ENCODE peak calls at places on chromosomes 11 and 22, in five cellular contexts. H is Panc1, M is lower lobe of right lung, Z is tibial artery, O is epithelial cell of esophagus. W is an unnamed sample.

GRCh38 chr11:94786264-94787126 is 18.3 kb downstream of the AMOTL1 start:
- DNase-seq in H (no peak), M (no peak), Z (no peak), O (no peak), W (no peak)

GRCh38 chr22:17980013-17980510 is 44.3 kb downstream of the MICAL3 start:
- DNase-seq in H (no peak), M (no peak), Z (no peak), O (no peak), W (no peak)

GRCh38 chr11:126332221-126332711 is 23.2 kb upstream of the ST3GAL4 start:
- DNase-seq in H (no peak), M (no peak), Z (peak), O (peak), W (peak)

GRCh38 chr11:8807544-8808225 is 103.3 kb upstream of the AKIP1 start:
- DNase-seq in H (no peak), M (no peak), Z (peak), O (peak), W (no peak)

GRCh38 chr11:2265396-2265795 is 5.0 kb downstream of the ASCL2 start:
- DNase-seq in H (no peak), M (peak), Z (no peak), O (no peak), W (no peak)

GRCh38 chr11:944711-945470 is 19.2 kb downstream of the AP2A2 start:
- DNase-seq in H (no peak), M (no peak), Z (no peak), O (no peak), W (peak)

GRCh38 chr22:42966389-42966998 is 48.5 kb downstream of the PACSIN2 start:
- DNase-seq in H (no peak), M (no peak), Z (no peak), O (no peak), W (no peak)

GRCh38 chr22:24772493-24773220 is 1.9 kb downstream of the PIWIL3 start:
- DNase-seq in H (no peak), M (no peak), Z (no peak), O (peak), W (peak)

GRCh38 chr11:94128171-94128745 is 383 bp upstream of the PANX1 start:
- DNase-seq in H (no peak), M (peak), Z (no peak), O (peak), W (no peak)

GRCh38 chr11:19524171-19524671 is 188.4 kb upstream of the NAV2 start:
- DNase-seq in H (no peak), M (no peak), Z (no peak), O (no peak), W (no peak)

GRCh38 chr11:84847842-84848241 is 779.3 kb downstream of the DLG2 start:
- DNase-seq in H (no peak), M (no peak), Z (no peak), O (no peak), W (no peak)

GRCh38 chr22:38228873-38229740 is 27.3 kb downstream of the MAFF start:
- DNase-seq in H (no peak), M (no peak), Z (peak), O (peak), W (no peak)

GRCh38 chr11:116692318-116693106 is 80.3 kb downstream of the BUD13 start:
- DNase-seq in H (no peak), M (no peak), Z (no peak), O (no peak), W (no peak)

GRCh38 chr11:99117603-99118002 is 96.9 kb downstream of the CNTN5 start:
- DNase-seq in H (no peak), M (no peak), Z (no peak), O (no peak), W (no peak)

GRCh38 chr22:17172172-17172833 is 13.2 kb upstream of the HDHD5 start:
- DNase-seq in H (no peak), M (peak), Z (no peak), O (peak), W (no peak)

GRCh38 chr22:43060213-43060612 is 29.0 kb downstream of the TTLL1 start:
- DNase-seq in H (no peak), M (peak), Z (no peak), O (peak), W (no peak)

GRCh38 chr22:44931077-44931540 is 78.7 kb downstream of the PHF21B start:
- DNase-seq in H (no peak), M (no peak), Z (no peak), O (no peak), W (no peak)

GRCh38 chr11:100008440-100008839 is 678.6 kb upstream of the ARHGAP42 start:
- DNase-seq in H (no peak), M (no peak), Z (no peak), O (no peak), W (no peak)

GRCh38 chr11:25943777-25944661 is 387.9 kb upstream of the ANO3 start:
- DNase-seq in H (no peak), M (no peak), Z (no peak), O (no peak), W (no peak)

GRCh38 chr11:79080506-79080905 is 360.3 kb downstream of the TENM4 start:
- DNase-seq in H (no peak), M (no peak), Z (no peak), O (no peak), W (no peak)

GRCh38 chr11:81888391-81888790 is 845.3 kb downstream of the FAM181B start:
- DNase-seq in H (no peak), M (no peak), Z (no peak), O (peak), W (no peak)

GRCh38 chr11:8025123-8025522 is 38.0 kb downstream of the EIF3F start:
- DNase-seq in H (no peak), M (no peak), Z (no peak), O (no peak), W (no peak)

GRCh38 chr11:102446606-102447005 is 6.0 kb downstream of the TMEM123 start:
- DNase-seq in H (no peak), M (no peak), Z (no peak), O (peak), W (peak)

GRCh38 chr11:85750646-85751045 is 60.3 kb downstream of the SYTL2 start:
- DNase-seq in H (no peak), M (no peak), Z (no peak), O (no peak), W (no peak)

GRCh38 chr22:40123387-40123786 is 54.3 kb upstream of the TNRC6B start:
- DNase-seq in H (no peak), M (no peak), Z (peak), O (no peak), W (no peak)

GRCh38 chr11:33698921-33699320 is 1.7 kb downstream of the C11orf91 start:
- DNase-seq in H (no peak), M (no peak), Z (no peak), O (no peak), W (no peak)

GRCh38 chr11:125950178-125950490 is 4.3 kb downstream of the VSIG10L2 start:
- DNase-seq in H (no peak), M (no peak), Z (no peak), O (no peak), W (no peak)

GRCh38 chr22:39290724-39291161 is 28.7 kb downstream of the RPL3 start:
- DNase-seq in H (no peak), M (no peak), Z (no peak), O (peak), W (no peak)

GRCh38 chr11:72591785-72592490 is 82.3 kb downstream of the PDE2A start:
- DNase-seq in H (no peak), M (no peak), Z (no peak), O (no peak), W (no peak)

GRCh38 chr11:99739464-99740089 is 718.8 kb downstream of the CNTN5 start:
- DNase-seq in H (peak), M (no peak), Z (no peak), O (peak), W (peak)

GRCh38 chr22:39597236-39597869 is 26.8 kb downstream of the CACNA1I start:
- DNase-seq in H (no peak), M (no peak), Z (no peak), O (no peak), W (no peak)

GRCh38 chr22:47327241-47327640 is 564.8 kb downstream of the TBC1D22A start:
- DNase-seq in H (no peak), M (no peak), Z (no peak), O (no peak), W (no peak)

GRCh38 chr22:36733271-36733670 is 29.7 kb upstream of the CACNG2 start:
- DNase-seq in H (no peak), M (no peak), Z (no peak), O (no peak), W (no peak)

GRCh38 chr11:43737194-43737575 is 56.6 kb downstream of the HSD17B12 start:
- DNase-seq in H (no peak), M (no peak), Z (no peak), O (no peak), W (no peak)
- H3K4me3 ChIP-seq in H (no peak), M (no peak), Z (no peak), O (no peak), W (no peak)

GRCh38 chr22:29476116-29476515 is 3.9 kb upstream of the NEFH start:
- DNase-seq in H (no peak), M (no peak), Z (no peak), O (no peak), W (no peak)
- H3K4me3 ChIP-seq in H (no peak), M (no peak), Z (no peak), O (no peak), W (no peak)

GRCh38 chr11:43985386-43985752 is 42.9 kb downstream of the C11orf96 start:
- DNase-seq in H (no peak), M (no peak), Z (no peak), O (no peak), W (no peak)

GRCh38 chr11:43987384-43988039 is 45.1 kb downstream of the C11orf96 start:
- DNase-seq in H (no peak), M (peak), Z (peak), O (no peak), W (peak)

GRCh38 chr11:43986327-43986726 is 43.9 kb downstream of the C11orf96 start:
- DNase-seq in H (no peak), M (no peak), Z (no peak), O (no peak), W (no peak)

GRCh38 chr11:43988040-43988793 is 45.8 kb downstream of the C11orf96 start:
- DNase-seq in H (no peak), M (no peak), Z (no peak), O (no peak), W (no peak)

GRCh38 chr11:43986881-43987280 is 44.4 kb downstream of the C11orf96 start:
- DNase-seq in H (no peak), M (no peak), Z (no peak), O (no peak), W (no peak)
- H3K4me3 ChIP-seq in H (no peak), M (no peak), Z (no peak), O (no peak), W (no peak)

DNA sequence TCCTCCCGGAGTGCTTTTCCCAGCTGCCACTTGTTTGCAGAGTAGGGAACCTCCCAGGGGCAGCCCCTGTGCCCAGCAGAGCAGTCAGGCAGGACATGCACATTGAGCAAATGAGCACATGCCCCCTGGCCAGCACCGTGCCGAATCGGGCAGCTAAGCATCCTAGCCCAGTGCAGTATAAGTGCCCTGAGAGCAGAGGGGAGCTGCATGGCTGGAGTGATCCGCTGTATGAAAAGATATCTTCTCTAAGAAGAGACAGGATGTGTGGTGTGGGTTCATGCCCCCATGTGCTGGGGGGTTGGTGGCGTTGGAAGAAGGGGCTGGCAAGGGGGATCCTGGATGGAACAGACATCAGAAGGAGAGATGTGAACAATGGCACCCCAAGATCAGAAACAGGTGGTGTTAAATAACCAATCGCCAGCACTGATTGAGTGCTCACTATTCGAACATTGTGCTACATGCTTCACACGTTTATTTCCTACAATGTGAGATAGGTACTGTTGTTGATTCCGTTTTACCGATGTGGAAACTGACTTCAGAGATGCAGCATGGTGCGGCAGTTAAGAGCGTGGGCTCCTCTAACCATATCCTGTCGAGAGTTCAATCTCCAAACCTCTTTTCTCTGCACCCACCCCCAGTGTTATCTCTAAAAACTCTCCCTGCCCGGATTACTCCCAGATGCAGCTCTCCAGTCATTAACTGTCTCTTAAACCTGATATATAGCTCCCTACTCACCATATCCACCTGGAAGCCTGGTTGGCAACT is 1.3 kb downstream of the AIP start:
- DNase-seq in H (no peak), M (no peak), Z (no peak), O (no peak), W (no peak)
- H3K4me3 ChIP-seq in H (peak), M (peak), Z (peak), O (peak), W (peak)

GRCh38 chr11:57514538-57515331 is 767 bp downstream of the SLC43A1 start:
- DNase-seq in H (no peak), M (peak), Z (peak), O (no peak), W (no peak)

GRCh38 chr11:57512646-57513445 is 2.7 kb downstream of the SLC43A1 start:
- DNase-seq in H (no peak), M (no peak), Z (no peak), O (no peak), W (no peak)

GRCh38 chr11:57513911-57514537 is 1.5 kb downstream of the SLC43A1 start:
- DNase-seq in H (no peak), M (peak), Z (peak), O (peak), W (no peak)

GRCh38 chr11:57511741-57512430 is 3.6 kb downstream of the SLC43A1 start:
- DNase-seq in H (no peak), M (no peak), Z (no peak), O (no peak), W (no peak)

GRCh38 chr11:57513446-57513795 is 2.1 kb downstream of the SLC43A1 start:
- DNase-seq in H (no peak), M (no peak), Z (no peak), O (no peak), W (no peak)
- H3K4me3 ChIP-seq in H (no peak), M (peak), Z (peak), O (no peak), W (no peak)

GRCh38 chr22:46040471-46041465 is 63.8 kb upstream of the WNT7B start:
- DNase-seq in H (no peak), M (peak), Z (peak), O (no peak), W (no peak)
- H3K4me3 ChIP-seq in H (no peak), M (no peak), Z (no peak), O (no peak), W (no peak)

GRCh38 chr22:20537325-20537756 is 29.9 kb downstream of the MED15 start:
- DNase-seq in H (no peak), M (peak), Z (no peak), O (no peak), W (no peak)
- H3K4me3 ChIP-seq in H (no peak), M (no peak), Z (no peak), O (no peak), W (no peak)

GRCh38 chr11:44804449-44805151 is 77.8 kb downstream of the TSPAN18 start:
- DNase-seq in H (no peak), M (no peak), Z (no peak), O (no peak), W (no peak)
- H3K4me3 ChIP-seq in H (no peak), M (no peak), Z (peak), O (no peak), W (no peak)

GRCh38 chr11:96167233-96167632 is 175.8 kb downstream of the MAML2 start:
- DNase-seq in H (no peak), M (no peak), Z (no peak), O (no peak), W (no peak)
- H3K4me3 ChIP-seq in H (no peak), M (no peak), Z (no peak), O (no peak), W (no peak)

W was measured in epithelial cell of proximal tubule.